ENCODE peak calls at places on chromosomes 5 and 9, in seven cellular contexts. V is endothelial cell; X is HS-5; A is RPMI7951; Q is NCI-H1092; I is activated CD4-positive, CD25-positive, alpha-beta regulatory T cell; T is H7. O is an unnamed sample.

GRCh38 chr5:73948720-73949119 is 322.7 kb downstream of the ARHGEF28 start:
- DNase-seq in T (no peak), I (no peak), X (no peak), V (no peak), A (peak), Q (no peak), O (no peak)

GRCh38 chr9:127557466-127557869 is 54.6 kb upstream of the STXBP1 start:
- DNase-seq in A (peak), T (peak), I (no peak), X (no peak), Q (no peak), V (no peak), O (peak)

GRCh38 chr9:8382266-8382665 is 582.7 kb upstream of the DMAC1 start:
- DNase-seq in A (no peak), V (no peak), Q (no peak), I (no peak), X (no peak), T (no peak), O (no peak)

GRCh38 chr5:172746725-172747124 is 24.3 kb downstream of the DUSP1 start:
- DNase-seq in X (no peak), V (no peak), T (no peak), I (no peak), A (no peak), Q (no peak), O (no peak)

GRCh38 chr5:167555771-167556170 is 735.7 kb upstream of the WWC1 start:
- DNase-seq in V (no peak), Q (no peak), T (no peak), X (no peak), I (no peak), A (no peak), O (no peak)

GRCh38 chr9:107650321-107650720 is 160.8 kb upstream of the KLF4 start:
- DNase-seq in X (no peak), I (no peak), T (no peak), Q (no peak), V (no peak), A (peak), O (no peak)

GRCh38 chr9:32581512-32582143 is 8.7 kb upstream of the NDUFB6 start:
- DNase-seq in A (peak), V (peak), T (peak), I (no peak), X (no peak), Q (peak), O (no peak)

GRCh38 chr5:53667621-53668020 is 107.2 kb downstream of the NDUFS4 start:
- DNase-seq in V (no peak), Q (no peak), X (no peak), A (no peak), T (no peak), I (no peak), O (no peak)

GRCh38 chr5:42225009-42225408 is 198.2 kb upstream of the GHR start:
- DNase-seq in Q (no peak), T (no peak), X (no peak), V (no peak), A (no peak), I (no peak), O (no peak)

GRCh38 chr5:87268126-87268969 is 665 bp downstream of the RASA1 start:
- DNase-seq in T (peak), A (peak), Q (peak), V (peak), X (no peak), I (peak), O (peak)